ENCODE peak calls at places on chromosomes 7 and 10, in five cellular contexts. P is midbrain; K is left colon; N is ovary; L is activated T-cell treated with anti-CD3 and anti-CD28 coated beads, Interleukin-2, amount 50 U/mL, for 1 hour. X is an unnamed sample.

GRCh38 chr7:129271500-129272355 is 46.9 kb downstream of the AHCYL2 start:
- DNase-seq in P (peak), K (peak), N (no peak), L (peak), X (no peak)

GRCh38 chr7:13262929-13263530 is 575.6 kb downstream of the ARL4A start:
- DNase-seq in P (peak), K (no peak), N (no peak), L (no peak), X (peak)

GRCh38 chr7:28123752-28124151 is 56.8 kb downstream of the JAZF1 start:
- DNase-seq in P (no peak), K (no peak), N (no peak), L (no peak), X (no peak)

GRCh38 chr10:124693801-124694416 is 50.3 kb downstream of the FAM53B start:
- DNase-seq in P (no peak), K (no peak), N (no peak), L (no peak), X (no peak)

GRCh38 chr7:112668561-112668960 is 121.6 kb downstream of the TMEM168 start:
- DNase-seq in P (no peak), K (no peak), N (no peak), L (no peak), X (no peak)

GRCh38 chr10:2701802-2702201 is 365.5 kb upstream of the PFKP start:
- DNase-seq in P (no peak), K (no peak), N (no peak), L (no peak), X (no peak)

GRCh38 chr10:71241114-71241898 is 28.9 kb downstream of the UNC5B start:
- DNase-seq in P (no peak), K (no peak), N (no peak), L (no peak), X (no peak)

GRCh38 chr10:56178210-56178609 is 182.8 kb downstream of the ZWINT start:
- DNase-seq in P (no peak), K (no peak), N (no peak), L (no peak), X (no peak)

GRCh38 chr10:6669269-6669859 is 89.3 kb upstream of the PRKCQ start:
- DNase-seq in P (peak), K (no peak), N (no peak), L (no peak), X (no peak)